ENCODE peak calls at places on chromosomes 12 and 14, in five cellular contexts. V, X, I, O and S are unnamed samples.

GRCh38 chr14:91354979-91355685 is 62.5 kb downstream of the CCDC88C start:
- DNase-seq in X (peak; percentile 53), I (no peak), V (no peak), O (no peak), S (no peak)

GRCh38 chr14:98704441-98704840 is 567.6 kb downstream of the BCL11B start:
- DNase-seq in X (peak; percentile 9), I (no peak), V (no peak), O (no peak), S (no peak)

GRCh38 chr12:12327802-12328201 is 22.2 kb downstream of the MANSC1 start:
- DNase-seq in X (no peak), O (peak; percentile 35), V (no peak), I (no peak), S (no peak)

GRCh38 chr12:98653866-98654493 is 8.9 kb downstream of the APAF1 start:
- DNase-seq in I (no peak), O (no peak), X (no peak), V (no peak), S (no peak)

GRCh38 chr12:88553941-88554658 is 26.2 kb downstream of the KITLG start:
- DNase-seq in V (no peak), X (no peak), I (peak; percentile 13), O (peak; percentile 73), S (no peak)

GRCh38 chr12:93868771-93869170 is 191.6 kb downstream of the CRADD start:
- DNase-seq in O (no peak), X (no peak), I (no peak), V (no peak), S (no peak)

GRCh38 chr12:112121780-112122565 is 3.4 kb upstream of the TRAFD1 start:
- DNase-seq in V (peak; percentile 60), O (peak; percentile 65), X (peak; percentile 64), I (peak; percentile 48), S (peak; percentile 93)

GRCh38 chr12:69688496-69689427 is 10.3 kb downstream of the BEST3 start:
- DNase-seq in O (peak; percentile 60), V (peak; percentile 31), X (peak; percentile 21), I (peak; percentile 94), S (peak; percentile 88)

GRCh38 chr14:55802986-55803431 is 223.0 kb downstream of the KTN1 start:
- DNase-seq in V (no peak), I (no peak), X (no peak), O (no peak), S (no peak)

GRCh38 chr12:116463366-116463765 is 95.8 kb upstream of the MAP1LC3B2 start:
- DNase-seq in I (no peak), O (no peak), X (no peak), V (no peak), S (no peak)
- TF ChIP-seq POLR2A in I (no peak), O (no peak), X (no peak), V (no peak), S (no peak)

DNA sequence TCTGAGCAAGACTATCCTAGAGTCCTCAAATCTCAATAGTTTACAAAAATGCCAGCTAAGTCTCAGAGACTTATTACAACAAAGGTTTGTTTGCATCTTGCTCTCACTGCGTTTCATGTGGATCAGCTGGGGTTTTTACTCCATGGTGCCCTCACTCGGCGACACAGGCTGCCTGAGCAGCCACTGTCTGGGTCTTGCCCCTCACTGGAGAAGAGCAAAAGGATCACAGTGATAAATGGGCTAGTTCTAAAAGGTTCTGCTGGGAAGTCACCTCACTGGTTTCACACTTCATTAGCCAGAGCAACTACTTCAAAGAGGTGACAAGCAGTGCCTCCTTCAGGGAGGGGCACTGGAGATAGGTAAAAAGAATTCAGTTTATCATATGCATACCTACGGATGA is 392.0 kb downstream of the RPL10L start:
- DNase-seq in X (no peak), I (no peak), O (no peak), V (no peak), S (no peak)
- TF ChIP-seq CTCF in X (no peak), I (no peak), O (no peak), V (no peak), S (no peak)

GRCh38 chr12:6792522-6793201 is 3.3 kb downstream of the CD4 start:
- DNase-seq in X (no peak), O (no peak), I (peak; percentile 25), V (no peak), S (no peak)
- TF ChIP-seq POLR2A in X (peak; percentile 25), O (no peak), I (no peak), V (no peak), S (no peak)

GRCh38 chr12:5096241-5096880 is 52.7 kb downstream of the KCNA5 start:
- DNase-seq in O (no peak), I (no peak), V (no peak), X (no peak), S (no peak)
- TF ChIP-seq CTCF in O (no peak), I (no peak), V (no peak), X (no peak), S (no peak)

GRCh38 chr14:106210650-106211049 is 684.3 kb downstream of the TMEM121 start:
- DNase-seq in V (no peak), I (no peak), X (no peak), O (no peak), S (no peak)

GRCh38 chr14:106211489-106211888 is 685.1 kb downstream of the TMEM121 start:
- DNase-seq in V (no peak), I (no peak), X (no peak), O (no peak), S (no peak)

GRCh38 chr14:106207316-106207715 is 680.9 kb downstream of the TMEM121 start:
- DNase-seq in I (no peak), O (no peak), V (no peak), X (no peak), S (no peak)

GRCh38 chr14:106209745-106210144 is 683.4 kb downstream of the TMEM121 start:
- DNase-seq in I (no peak), X (no peak), V (no peak), O (no peak), S (no peak)

GRCh38 chr14:106208794-106209193 is 682.4 kb downstream of the TMEM121 start:
- DNase-seq in V (no peak), I (no peak), X (no peak), O (no peak), S (no peak)
- TF ChIP-seq POLR2A in V (no peak), I (no peak), X (no peak), O (no peak), S (no peak)

DNA sequence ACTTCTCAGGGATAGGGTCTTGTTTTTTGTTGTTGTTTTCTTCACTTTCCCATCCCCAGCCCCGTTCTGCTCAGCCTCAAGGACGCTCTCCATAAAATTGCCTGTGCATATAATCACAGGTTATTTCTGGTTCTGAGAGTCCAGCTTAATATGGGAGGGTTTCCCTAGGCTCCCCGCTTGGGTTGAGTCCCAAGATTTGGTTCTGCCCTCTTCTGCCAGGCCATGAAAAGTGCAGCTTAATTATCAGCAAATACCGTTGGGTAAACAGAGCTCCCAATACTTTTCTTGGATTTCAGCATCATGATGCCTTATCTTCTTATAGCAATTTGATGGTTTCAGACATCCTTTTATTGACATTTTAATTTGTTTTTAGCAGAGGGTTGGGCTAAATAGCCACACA is 75.6 kb downstream of the GRIN2B start:
- DNase-seq in X (no peak), I (no peak), V (no peak), O (no peak), S (no peak)
- TF ChIP-seq CTCF in X (no peak), I (no peak), V (no peak), O (no peak), S (no peak)

DNA sequence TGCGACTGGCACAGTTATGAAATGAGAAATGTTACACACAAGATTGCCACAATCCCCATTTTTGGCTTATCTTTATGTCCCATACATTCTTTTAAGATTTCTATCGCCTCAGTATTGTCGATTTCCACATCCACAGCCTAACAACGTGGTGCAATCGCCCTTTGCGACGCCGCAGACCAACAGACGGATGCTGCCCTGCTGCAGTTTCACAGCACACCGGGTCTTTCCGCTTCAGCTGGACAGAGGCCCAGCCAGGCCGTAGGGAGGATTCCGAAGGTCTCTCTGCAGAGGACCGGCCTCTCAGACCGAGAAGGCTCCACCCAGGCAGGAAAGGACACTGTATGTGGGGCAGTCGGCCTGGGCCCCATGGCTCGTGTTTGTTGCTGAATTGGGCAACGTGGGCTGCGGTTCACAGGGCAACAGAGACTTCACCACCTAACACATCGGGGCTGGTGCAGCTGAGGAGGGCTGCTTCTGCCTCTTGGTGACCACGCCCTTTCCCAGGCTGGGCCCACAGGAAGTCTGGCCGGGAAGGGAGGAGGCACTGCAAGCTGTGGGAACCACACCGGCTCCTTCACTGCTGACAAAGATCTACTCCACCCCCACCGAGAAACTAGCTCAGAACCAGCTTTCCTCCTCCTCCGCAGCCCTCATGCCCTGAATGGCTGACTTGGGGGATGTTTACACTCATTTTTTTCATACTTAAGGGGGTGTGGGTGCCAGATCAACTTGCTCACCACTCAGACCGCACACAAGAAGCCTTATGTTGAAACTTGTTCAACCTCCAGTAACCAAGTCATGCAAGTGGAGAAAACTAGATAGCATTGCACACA is 32.9 kb upstream of the MDM1 start:
- DNase-seq in I (peak; percentile 72), X (peak; percentile 92), V (peak; percentile 89), O (peak; percentile 85), S (peak; percentile 97)
- TF ChIP-seq POLR2A in I (no peak), X (peak; percentile 48), V (no peak), O (peak; percentile 16), S (no peak)